ENCODE peak calls at places on chromosomes 16 and 17, in five cellular contexts. B is adrenal gland; Q is cardiac muscle cell; V is A673; P is effector memory CD4-positive, alpha-beta T cell. X is an unnamed sample. For H3K4me1 and H3K27me3, the result is how much of the 10 kb centered on the place peaks cover.

GRCh38 chr16:3444032-3444388 is 530 bp downstream of the NAA60 start:
- DNase-seq in V (peak), Q (peak), P (peak), B (peak), X (peak)

GRCh38 chr16:12551946-12552345 is 251.7 kb downstream of the CPPED1 start:
- DNase-seq in Q (peak), V (no peak), P (no peak), B (no peak), X (no peak)

GRCh38 chr17:49621420-49621819 is 45.7 kb downstream of the NXPH3 start:
- DNase-seq in Q (no peak), B (no peak), V (no peak), P (no peak), X (no peak)

GRCh38 chr16:116015-116414 is 22.5 kb downstream of the NPRL3 start:
- DNase-seq in B (no peak), P (no peak), V (no peak), Q (no peak), X (no peak)

GRCh38 chr16:79204486-79204885 is 396.1 kb downstream of the MAF start:
- DNase-seq in P (no peak), B (no peak), V (no peak), Q (no peak), X (no peak)

GRCh38 chr16:80174416-80174815 is 366.4 kb upstream of the DYNLRB2 start:
- DNase-seq in V (no peak), B (no peak), P (no peak), Q (no peak), X (no peak)

GRCh38 chr17:27585153-27585681 is 45.8 kb upstream of the LGALS9 start:
- DNase-seq in V (no peak), B (no peak), Q (no peak), P (no peak), X (no peak)

GRCh38 chr16:67528222-67528869 is at the start of gene RIPOR1:
- DNase-seq in P (peak), V (peak), B (peak), Q (peak), X (no peak)

GRCh38 chr16:86951831-86952598 is 365.2 kb downstream of the C16orf95 start:
- DNase-seq in V (peak), B (peak), Q (no peak), P (no peak), X (no peak)

GRCh38 chr17:72667096-72668063 is 425.1 kb downstream of the SLC39A11 start:
- DNase-seq in Q (no peak), P (no peak), V (no peak), B (no peak), X (no peak)

GRCh38 chr17:80720624-80721577 is 176.3 kb downstream of the RPTOR start:
- DNase-seq in Q (no peak), P (peak), B (peak), V (no peak), X (no peak)

GRCh38 chr17:31820691-31821435 is 38.2 kb downstream of the COPRS start:
- DNase-seq in B (no peak), V (no peak), Q (no peak), P (no peak), X (no peak)

GRCh38 chr16:81940781-81941560 is 70.3 kb downstream of the SDR42E1 start:
- DNase-seq in P (no peak), Q (peak), V (peak), B (no peak), X (no peak)

GRCh38 chr16:3030128-3030871 is 6.4 kb downstream of the BICDL2 start:
- DNase-seq in Q (no peak), V (no peak), P (no peak), B (no peak), X (no peak)

GRCh38 chr16:1909661-1910231 is 8.5 kb downstream of the HS3ST6 start:
- DNase-seq in B (no peak), V (no peak), Q (no peak), P (no peak), X (no peak)

GRCh38 chr16:24758373-24758772 is 28.9 kb downstream of the TNRC6A start:
- DNase-seq in V (no peak), Q (no peak), P (no peak), B (no peak), X (no peak)

GRCh38 chr16:72066747-72067146 is 3.7 kb downstream of the HPR start:
- DNase-seq in Q (peak), V (peak), P (no peak), B (peak), X (peak)

GRCh38 chr17:37792787-37793186 is 47.9 kb upstream of the HNF1B start:
- DNase-seq in P (no peak), V (peak), B (no peak), Q (no peak), X (no peak)

GRCh38 chr17:45273551-45273957 is 11.7 kb upstream of the SPATA32 start:
- DNase-seq in P (no peak), B (no peak), Q (no peak), V (no peak), X (no peak)

GRCh38 chr17:73278465-73279453 is 17.1 kb upstream of the CPSF4L start:
- DNase-seq in Q (peak), B (peak), P (no peak), V (peak), X (no peak)

GRCh38 chr17:68468785-68469184 is 11.5 kb upstream of the WIPI1 start:
- DNase-seq in B (no peak), P (no peak), Q (peak), V (no peak), X (no peak)

GRCh38 chr16:23052908-23053580 is 96.2 kb downstream of the USP31 start:
- DNase-seq in Q (no peak), V (no peak), P (no peak), B (no peak), X (no peak)

GRCh38 chr17:29807520-29808361 is 122.3 kb downstream of the SSH2 start:
- DNase-seq in P (peak), B (peak), Q (peak), V (peak), X (peak)

GRCh38 chr16:20650400-20651159 is 46.9 kb downstream of the ACSM1 start:
- DNase-seq in V (no peak), Q (no peak), P (no peak), B (no peak), X (no peak)

GRCh38 chr17:63222655-63223054 is 223.5 kb downstream of the CYB561 start:
- DNase-seq in B (no peak), Q (no peak), P (no peak), V (peak), X (no peak)

GRCh38 chr17:10803830-10804498 is at the start of gene TMEM238L:
- DNase-seq in Q (no peak), B (peak), V (no peak), P (no peak), X (no peak)

GRCh38 chr16:88064889-88065746 is 113.9 kb downstream of the BANP start:
- DNase-seq in P (no peak), V (no peak), Q (no peak), B (no peak), X (no peak)

GRCh38 chr17:58611331-58611730 is 80.5 kb downstream of the TEX14 start:
- DNase-seq in P (no peak), V (no peak), Q (no peak), B (no peak), X (no peak)

GRCh38 chr17:29546085-29546484 is 20.8 kb downstream of the ABHD15 start:
- DNase-seq in Q (no peak), P (no peak), V (no peak), B (no peak), X (no peak)

GRCh38 chr17:78735832-78736525 is 46.1 kb downstream of the CYTH1 start:
- DNase-seq in P (no peak), Q (no peak), V (no peak), B (no peak), X (no peak)

GRCh38 chr16:71188956-71189712 is 41.4 kb downstream of the HYDIN start:
- DNase-seq in V (no peak), B (no peak), P (no peak), Q (no peak), X (no peak)

GRCh38 chr16:20767577-20767976 is 3.8 kb downstream of the ACSM3 start:
- DNase-seq in P (no peak), Q (no peak), V (no peak), B (no peak), X (no peak)

GRCh38 chr17:72850410-72850809 is 242.1 kb downstream of the SLC39A11 start:
- DNase-seq in P (no peak), B (peak), Q (no peak), V (no peak), X (no peak)

GRCh38 chr17:80913928-80914821 is 77.5 kb upstream of the CHMP6 start:
- DNase-seq in Q (no peak), P (no peak), V (no peak), B (no peak), X (no peak)

GRCh38 chr17:47949197-47949759 is 7.9 kb downstream of the PNPO start:
- DNase-seq in Q (peak), V (peak), B (peak), P (peak), X (peak)

GRCh38 chr17:3022197-3022596 is 41.2 kb downstream of the OR1D5 start:
- DNase-seq in V (no peak), B (no peak), Q (no peak), P (no peak), X (no peak)

GRCh38 chr16:1309888-1310831 is 724 bp downstream of the UBE2I start:
- DNase-seq in B (peak), Q (no peak), P (peak), V (no peak), X (peak)

GRCh38 chr16:1372292-1372950 is 20.7 kb downstream of the GNPTG start:
- DNase-seq in V (no peak), B (no peak), Q (no peak), P (no peak), X (no peak)

GRCh38 chr17:4364622-4365041 is 1.8 kb downstream of the UBE2G1 start:
- DNase-seq in V (no peak), P (no peak), B (peak), Q (no peak), X (no peak)

GRCh38 chr17:4365628-4366311 is 705 bp downstream of the UBE2G1 start:
- DNase-seq in B (peak), V (peak), P (no peak), Q (peak), X (peak)

GRCh38 chr17:4368341-4368740 is 1.9 kb upstream of the UBE2G1 start:
- DNase-seq in V (no peak), B (no peak), P (no peak), Q (no peak), X (no peak)

GRCh38 chr17:4365103-4365627 is 1.3 kb downstream of the UBE2G1 start:
- DNase-seq in B (peak), Q (peak), V (peak), P (peak), X (peak)

DNA sequence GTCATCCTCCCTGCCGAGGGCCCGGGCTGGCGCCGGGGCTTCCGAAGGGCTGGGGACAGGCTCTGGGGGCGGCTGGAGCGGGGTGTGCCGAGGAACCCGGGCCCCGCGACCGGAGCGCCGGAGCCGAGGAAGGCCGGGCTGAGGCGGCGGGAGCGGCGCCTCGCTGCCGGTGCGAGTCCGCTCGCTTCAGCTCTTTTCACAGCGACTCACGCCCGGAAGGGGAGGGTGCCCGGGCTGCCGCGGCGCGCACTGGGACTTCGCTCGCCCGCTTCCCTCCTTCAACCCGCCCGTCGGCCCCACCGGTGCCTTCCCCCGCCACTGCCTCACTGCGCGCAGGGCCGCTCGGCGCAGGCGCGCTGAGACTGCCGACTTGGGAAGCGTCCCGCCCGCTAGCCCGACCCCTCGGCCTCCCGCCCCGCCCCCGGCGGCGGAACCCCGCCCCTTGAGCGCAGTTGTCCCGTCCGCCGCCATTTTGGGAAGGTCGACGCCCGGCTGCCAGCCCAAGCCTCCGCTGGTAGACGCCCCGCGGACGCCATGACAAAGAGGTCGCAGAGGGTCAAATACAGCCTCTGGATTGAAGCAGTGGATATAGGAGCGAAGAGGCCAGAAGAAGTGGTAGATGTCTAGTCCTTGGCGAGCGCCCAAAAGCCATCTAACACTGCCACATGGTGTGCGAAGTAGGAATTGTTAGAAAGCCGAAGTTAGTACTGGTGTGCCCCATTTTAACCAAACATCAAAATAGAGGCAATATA is at the start of gene UBE2G1:
- DNase-seq in V (peak), B (peak), P (peak), Q (peak), X (peak)
- H3K4me1 ChIP-seq in V (under half), B (under half), P (under half), Q (under half), X (under half)

GRCh38 chr17:39848600-39848999 is 15.5 kb downstream of the IKZF3 start:
- DNase-seq in P (no peak), V (no peak), B (no peak), Q (no peak), X (no peak)
- H3K27me3 ChIP-seq in P (under half), V (under half), B (under half), Q (under half), X (under half)

DNA sequence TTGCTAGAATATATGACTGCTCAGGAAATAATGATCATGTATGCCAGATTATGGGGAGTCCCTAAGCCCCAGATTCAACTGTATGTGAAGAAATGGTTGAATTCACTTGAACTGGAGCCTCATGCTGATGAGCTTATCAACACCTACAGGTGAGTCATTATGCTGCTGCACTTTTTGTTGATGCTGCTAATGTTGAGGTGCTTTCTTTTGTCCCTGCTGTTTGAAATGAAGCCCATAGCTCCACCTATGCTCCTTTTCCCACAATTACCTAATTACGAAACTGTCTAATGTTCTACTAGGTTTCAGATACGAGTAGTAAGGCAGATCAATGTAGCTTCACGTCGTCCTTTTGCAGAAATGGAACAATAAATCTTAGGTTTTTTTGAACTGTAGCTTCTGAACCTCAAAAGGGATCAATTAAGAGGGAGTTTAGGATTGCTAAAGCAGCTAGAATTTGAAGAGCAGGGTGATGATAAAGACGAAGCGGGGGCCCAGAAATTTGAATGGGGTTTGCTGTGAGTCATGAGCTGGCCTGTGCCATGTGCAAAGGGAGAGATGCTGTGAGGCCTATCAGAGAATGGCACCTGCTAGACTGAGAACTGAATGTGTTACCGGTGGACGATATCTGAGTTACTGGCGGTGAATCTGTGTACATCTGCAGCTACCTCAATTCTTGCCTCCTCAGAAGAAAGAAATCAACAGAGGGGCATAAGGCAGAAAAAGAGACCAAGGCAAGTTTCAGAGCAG is 6.1 kb upstream of the UQCRC2 start:
- DNase-seq in P (no peak), V (no peak), Q (no peak), B (no peak), X (peak)
- H3K4me3 ChIP-seq in P (no peak), V (no peak), Q (no peak), B (no peak), X (no peak)

GRCh38 chr17:75680431-75680830 is 13.3 kb downstream of the SAP30BP start:
- DNase-seq in B (no peak), P (no peak), Q (no peak), V (no peak), X (no peak)

GRCh38 chr17:75679706-75680201 is 12.6 kb downstream of the SAP30BP start:
- DNase-seq in B (no peak), P (no peak), V (no peak), Q (no peak), X (no peak)

GRCh38 chr17:75673487-75673886 is 6.3 kb downstream of the SAP30BP start:
- DNase-seq in P (no peak), V (no peak), Q (no peak), B (no peak), X (no peak)

GRCh38 chr17:75672011-75672410 is 4.9 kb downstream of the SAP30BP start:
- DNase-seq in V (no peak), P (no peak), B (no peak), Q (no peak), X (no peak)

DNA sequence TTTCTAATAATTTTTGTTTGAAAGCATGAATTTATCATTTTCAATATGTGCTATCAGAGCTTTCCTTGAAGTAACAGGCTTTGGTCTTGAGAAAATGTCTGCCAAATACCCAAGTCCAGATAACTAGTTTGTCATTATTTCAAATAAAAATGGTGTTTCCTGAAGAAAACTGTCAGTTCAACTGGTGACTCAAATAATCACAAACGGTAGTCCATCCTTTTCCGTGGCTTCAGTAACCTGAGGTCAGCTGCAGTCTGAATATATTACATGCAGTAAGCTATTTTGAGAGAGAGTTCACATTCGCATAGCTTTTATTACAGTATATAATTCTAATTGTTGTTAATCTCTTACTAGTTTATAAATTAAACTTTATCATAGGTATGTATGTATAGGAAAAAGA is 9.3 kb downstream of the SAP30BP start:
- DNase-seq in V (no peak), Q (no peak), B (no peak), P (no peak), X (no peak)
- H3K4me1 ChIP-seq in V (under half), Q (under half), B (under half), P (under half), X (under half)

DNA sequence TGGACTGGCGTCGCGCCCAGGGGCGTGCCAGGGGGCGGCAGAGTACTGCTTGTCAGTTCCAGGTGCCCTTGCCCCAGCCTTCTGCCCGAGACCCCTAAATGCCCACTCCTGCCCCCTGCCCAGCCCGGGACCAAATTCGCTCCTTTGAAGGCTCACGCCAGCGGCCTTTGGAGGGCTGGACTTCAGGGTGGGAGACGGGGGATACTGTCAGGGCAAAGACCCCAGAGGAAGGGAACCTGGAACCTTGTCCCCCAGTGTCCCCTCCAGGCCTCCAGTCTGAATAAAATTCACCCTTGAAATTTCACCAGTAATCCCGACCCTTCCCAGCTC is 737 bp downstream of the OTOP3 start:
- DNase-seq in B (no peak), P (no peak), Q (no peak), V (no peak), X (no peak)
- H3K27me3 ChIP-seq in B (under half), P (under half), Q (half or more), V (half or more), X (under half)

GRCh38 chr17:61002316-61002736 is 324.7 kb downstream of the BCAS3 start:
- DNase-seq in P (no peak), V (peak), B (peak), Q (peak), X (peak)

GRCh38 chr17:61005358-61005757 is 327.7 kb downstream of the BCAS3 start:
- DNase-seq in Q (no peak), V (no peak), P (no peak), B (no peak), X (no peak)

DNA sequence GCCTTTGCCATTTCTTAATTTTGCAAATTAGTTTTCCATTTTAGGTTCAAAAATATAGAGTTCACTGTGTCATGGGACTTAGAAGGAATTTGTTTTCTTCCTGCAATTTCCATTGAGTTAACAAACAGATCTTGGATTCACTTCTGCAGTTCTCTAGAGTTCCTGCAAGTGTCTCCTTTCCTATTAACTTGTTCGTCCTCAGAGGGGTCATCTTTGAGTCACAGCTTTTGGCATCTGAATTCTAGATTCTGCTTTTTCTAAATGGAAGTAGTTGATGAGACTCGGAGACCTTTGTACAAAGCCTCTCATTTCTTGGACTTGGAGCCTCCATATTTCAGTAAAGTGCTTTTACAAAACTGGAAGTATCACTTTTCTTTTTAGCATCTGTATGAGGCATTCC is 323.3 kb downstream of the BCAS3 start:
- DNase-seq in V (no peak), Q (peak), P (no peak), B (no peak), X (no peak)
- H3K4me3 ChIP-seq in V (no peak), Q (no peak), P (no peak), B (no peak), X (no peak)

DNA sequence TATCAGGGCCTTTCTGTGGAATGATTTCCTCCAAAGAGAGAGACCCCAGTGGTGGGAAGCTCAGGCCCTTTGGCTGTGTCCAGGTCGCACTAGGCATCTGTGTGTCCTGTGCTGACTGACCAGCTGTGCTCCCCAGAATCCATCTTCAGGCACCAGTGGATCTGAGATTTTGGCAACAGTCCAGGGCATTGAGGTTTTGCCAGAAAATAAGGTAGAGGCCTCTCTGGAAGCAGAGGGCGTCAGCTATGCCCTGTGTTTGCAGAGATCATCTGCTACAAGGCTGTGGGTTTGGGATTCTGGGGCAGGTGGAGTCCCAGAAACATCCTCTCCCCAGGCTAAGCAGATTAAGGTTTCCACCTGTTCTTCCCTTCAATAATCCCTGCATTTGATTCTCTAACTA is 57.5 kb upstream of the TOB1 start:
- DNase-seq in P (no peak), Q (no peak), B (no peak), V (no peak), X (no peak)
- H3K4me1 ChIP-seq in P (under half), Q (under half), B (under half), V (under half), X (under half)

X was measured in CD4-positive, CD25-positive, alpha-beta regulatory T cell.